ENCODE peak calls at places on chromosomes 5 and 9, in four cellular contexts. C is GM12878, S is HL-60, Q is GM12891. T is an unnamed sample.

GRCh38 chr9:137875354-137875753 is 2.2 kb upstream of the CACNA1B start:
- DNase-seq in C (no peak), S (no peak), Q (no peak), T (no peak)

GRCh38 chr5:83306572-83307241 is 164.8 kb upstream of the VCAN start:
- DNase-seq in C (peak), S (peak), Q (peak), T (no peak)

GRCh38 chr9:117080996-117081395 is 333.9 kb downstream of the ASTN2 start:
- DNase-seq in C (no peak), S (no peak), Q (no peak), T (no peak)

GRCh38 chr5:153782589-153783238 is 256.0 kb downstream of the FAM114A2 start:
- DNase-seq in C (no peak), S (no peak), Q (no peak), T (no peak)

GRCh38 chr5:154097031-154097430 is 58.3 kb downstream of the MFAP3 start:
- DNase-seq in C (no peak), S (no peak), Q (no peak), T (peak)

GRCh38 chr5:66436721-66437120 is 159.5 kb upstream of the MAST4 start:
- DNase-seq in C (no peak), S (peak), Q (no peak), T (peak)

GRCh38 chr9:94782367-94783120 is 56.0 kb downstream of the AOPEP start:
- DNase-seq in C (no peak), S (no peak), Q (no peak), T (no peak)

GRCh38 chr9:89178162-89179120 is at the start of gene SHC3:
- DNase-seq in C (no peak), S (no peak), Q (no peak), T (no peak)

GRCh38 chr9:87180846-87181245 is 233.5 kb upstream of the GAS1 start:
- DNase-seq in C (no peak), S (no peak), Q (no peak), T (no peak)

GRCh38 chr9:113899205-113899604 is 23.1 kb downstream of the ZNF618 start:
- DNase-seq in C (no peak), S (no peak), Q (no peak), T (no peak)

GRCh38 chr5:54514269-54514668 is 3.3 kb upstream of the SNX18 start:
- DNase-seq in C (no peak), S (peak), Q (no peak), T (peak)

GRCh38 chr5:113505181-113505580 is 8.3 kb upstream of the YTHDC2 start:
- DNase-seq in C (no peak), S (no peak), Q (no peak), T (no peak)

GRCh38 chr9:137820161-137820855 is 57.3 kb upstream of the CACNA1B start:
- DNase-seq in C (no peak), S (no peak), Q (no peak), T (no peak)

GRCh38 chr9:110048976-110049698 is 158.8 kb downstream of the C9orf152 start:
- DNase-seq in C (no peak), S (no peak), Q (peak), T (no peak)

GRCh38 chr5:102596951-102597350 is 98.2 kb upstream of the SLCO6A1 start:
- DNase-seq in C (no peak), S (no peak), Q (no peak), T (no peak)

GRCh38 chr5:28344803-28345433 is 1306.5 kb upstream of the CDH9 start:
- DNase-seq in C (peak), S (peak), Q (no peak), T (peak)

GRCh38 chr5:61881821-61882220 is 424.2 kb upstream of the KIF2A start:
- DNase-seq in C (no peak), S (no peak), Q (no peak), T (no peak)

GRCh38 chr9:75039804-75040203 is 11.7 kb upstream of the CARNMT1 start:
- DNase-seq in C (no peak), S (peak), Q (no peak), T (no peak)

GRCh38 chr5:156589859-156590216 is 260.3 kb upstream of the PPP1R2B start:
- DNase-seq in C (no peak), S (no peak), Q (no peak), T (no peak)

GRCh38 chr5:157710887-157711286 is 20.3 kb upstream of the THG1L start:
- DNase-seq in C (no peak), S (no peak), Q (no peak), T (no peak)

GRCh38 chr5:157714036-157714435 is 17.2 kb upstream of the THG1L start:
- DNase-seq in C (no peak), S (no peak), Q (no peak), T (no peak)

GRCh38 chr5:157709346-157709745 is 21.9 kb upstream of the THG1L start:
- DNase-seq in C (no peak), S (no peak), Q (no peak), T (no peak)

GRCh38 chr5:157710431-157710830 is 20.8 kb upstream of the THG1L start:
- DNase-seq in C (no peak), S (no peak), Q (no peak), T (no peak)

DNA sequence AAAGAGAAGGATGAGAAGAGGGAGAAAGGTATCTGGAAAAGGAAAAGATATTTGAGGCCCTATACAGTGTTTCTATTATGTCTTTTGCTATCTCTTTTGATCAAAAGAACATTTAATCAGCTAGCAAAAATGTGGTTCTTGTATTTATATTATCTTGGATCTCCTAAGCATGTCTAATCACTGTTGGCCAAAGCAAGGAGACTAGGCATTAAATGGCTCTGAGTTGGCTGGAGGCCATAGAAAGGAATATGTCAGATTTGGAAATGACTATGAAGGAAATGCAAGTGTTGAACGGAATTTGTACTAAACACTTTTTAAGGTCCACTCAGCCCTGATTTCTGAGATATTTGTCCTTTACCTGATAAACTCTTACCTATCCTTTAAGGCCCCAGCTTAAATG is 22.4 kb upstream of the THG1L start:
- DNase-seq in C (no peak), S (no peak), Q (no peak), T (no peak)
- TF ChIP-seq SPI1 in C (no peak), S (no peak), Q (no peak), T (no peak)

GRCh38 chr9:35303567-35303966 is 141.8 kb downstream of the UNC13B start:
- DNase-seq in C (no peak), S (no peak), Q (no peak), T (no peak)

GRCh38 chr9:35311891-35312639 is 150.3 kb downstream of the UNC13B start:
- DNase-seq in C (no peak), S (no peak), Q (no peak), T (no peak)

DNA sequence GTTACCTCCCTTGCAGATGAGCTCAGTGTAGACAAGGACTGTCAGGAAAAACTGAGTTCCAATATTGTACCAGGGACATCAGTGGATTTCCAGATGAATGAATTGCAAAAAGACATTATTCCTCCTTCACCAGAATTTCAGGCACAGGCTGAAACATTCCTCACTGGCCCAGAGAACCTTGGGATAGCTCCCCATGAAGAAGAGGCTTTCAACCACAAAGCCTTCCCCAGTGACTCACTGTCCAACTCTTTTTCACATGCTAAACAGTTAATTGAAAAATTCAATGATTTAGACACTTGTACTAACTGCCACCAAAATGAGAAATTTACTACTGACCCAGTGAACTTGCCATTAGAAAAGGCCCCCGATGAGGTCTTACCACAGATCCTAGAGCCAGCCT is 144.5 kb downstream of the UNC13B start:
- DNase-seq in C (no peak), S (no peak), Q (no peak), T (no peak)
- TF ChIP-seq SPI1 in C (no peak), S (no peak), Q (no peak), T (no peak)

GRCh38 chr5:168423971-168424370 is 62.3 kb upstream of the RARS1 start:
- DNase-seq in C (no peak), S (no peak), Q (no peak), T (no peak)

GRCh38 chr5:168427224-168427623 is 59.0 kb upstream of the RARS1 start:
- DNase-seq in C (no peak), S (no peak), Q (no peak), T (no peak)

GRCh38 chr5:168426864-168427172 is 59.5 kb upstream of the RARS1 start:
- DNase-seq in C (no peak), S (no peak), Q (no peak), T (no peak)

GRCh38 chr5:168424506-168425298 is 61.6 kb upstream of the RARS1 start:
- DNase-seq in C (no peak), S (no peak), Q (no peak), T (no peak)

DNA sequence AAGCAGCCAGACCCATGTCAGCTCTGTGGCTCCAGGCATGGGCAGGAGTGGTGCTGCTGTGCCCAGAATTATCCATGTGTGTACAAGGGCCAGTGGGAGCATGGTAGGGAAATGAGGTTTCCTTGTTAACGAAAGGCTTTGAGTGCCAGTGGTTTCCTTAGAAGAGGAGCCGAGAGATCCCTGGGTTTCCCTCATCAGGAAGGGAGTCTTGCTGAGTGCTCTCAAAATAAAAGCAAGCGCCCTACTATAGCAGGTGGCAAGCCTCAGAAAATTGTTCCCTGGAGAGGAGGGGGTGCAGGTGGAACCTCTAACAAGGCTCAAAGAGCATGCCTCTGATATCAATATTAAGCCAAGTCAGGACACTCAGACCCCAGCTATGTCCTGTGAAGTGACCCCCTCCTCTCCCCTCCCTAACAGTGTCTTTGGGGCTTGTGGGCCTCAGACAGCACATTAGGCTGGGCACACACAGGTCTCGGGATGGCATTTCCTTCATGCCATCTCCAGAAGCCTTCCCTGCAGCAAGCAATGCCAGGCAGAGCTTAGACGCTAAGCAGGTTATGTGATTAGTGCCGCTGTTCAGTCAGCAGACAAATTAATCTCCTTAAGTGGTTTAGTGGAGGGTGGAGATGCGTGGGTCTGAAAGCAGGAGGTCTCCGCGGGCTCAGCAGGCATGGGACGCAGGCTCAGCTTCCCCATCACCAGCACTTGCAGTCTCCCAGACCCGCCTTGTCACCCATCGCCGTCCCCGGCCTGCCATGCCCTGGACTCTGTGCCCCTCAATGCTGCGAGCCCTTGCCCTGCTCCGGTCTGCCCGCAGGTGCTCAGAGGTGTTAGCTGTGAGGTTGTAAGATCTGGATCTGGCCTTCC is 60.0 kb upstream of the RARS1 start:
- DNase-seq in C (no peak), S (no peak), Q (no peak), T (no peak)
- TF ChIP-seq SPI1 in C (no peak), S (no peak), Q (no peak), T (no peak)

GRCh38 chr9:134099123-134099761 is 31.4 kb upstream of the BRD3 start:
- DNase-seq in C (peak), S (peak), Q (peak), T (peak)
- TF ChIP-seq SPI1 in C (no peak), S (no peak), Q (no peak), T (no peak)

GRCh38 chr9:99235069-99235468 is 13.0 kb downstream of the SEC61B start:
- DNase-seq in C (no peak), S (no peak), Q (no peak), T (no peak)

GRCh38 chr9:99237356-99237755 is 15.3 kb downstream of the SEC61B start:
- DNase-seq in C (no peak), S (no peak), Q (no peak), T (no peak)

GRCh38 chr9:99234618-99235017 is 12.5 kb downstream of the SEC61B start:
- DNase-seq in C (no peak), S (no peak), Q (no peak), T (no peak)

GRCh38 chr9:99238331-99238730 is 16.2 kb downstream of the SEC61B start:
- DNase-seq in C (no peak), S (no peak), Q (no peak), T (no peak)

DNA sequence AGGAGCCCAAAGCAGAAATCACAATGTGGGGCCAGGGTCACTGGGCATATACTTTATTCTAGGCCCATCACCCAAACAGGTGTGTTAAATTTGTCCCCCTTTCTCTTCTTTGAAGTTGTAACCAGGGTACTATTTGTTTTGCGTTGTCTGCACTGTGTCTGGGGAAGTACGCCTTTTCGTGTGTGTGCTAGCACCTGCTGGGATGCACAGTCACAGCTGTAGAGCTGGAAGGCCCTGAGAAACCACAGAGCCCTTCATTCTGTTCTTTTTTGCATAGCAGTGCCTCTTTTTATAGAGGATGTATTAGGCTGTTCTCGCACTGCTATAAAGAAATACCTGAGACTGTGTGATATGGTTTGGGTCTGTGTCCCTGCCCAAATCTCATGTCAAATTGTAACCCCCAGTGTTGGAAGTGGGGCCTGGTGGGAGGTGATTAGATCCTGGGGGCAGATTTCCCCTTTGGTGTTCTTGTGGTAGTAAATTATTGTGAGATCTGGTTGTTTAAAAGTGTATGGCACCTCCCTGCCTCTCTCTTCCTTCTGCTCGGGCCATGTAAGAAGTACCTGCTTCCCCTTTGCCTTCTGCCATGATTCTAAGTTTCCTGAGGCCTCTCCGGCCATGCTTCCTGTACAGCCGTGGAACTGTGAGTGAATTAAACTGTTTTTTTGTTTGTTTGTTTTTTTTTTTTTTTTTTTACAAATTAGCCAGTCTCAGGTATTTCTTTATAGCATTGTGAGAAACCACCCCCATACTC is 14.0 kb downstream of the SEC61B start:
- DNase-seq in C (peak), S (peak), Q (no peak), T (no peak)
- TF ChIP-seq SPI1 in C (peak), S (no peak), Q (peak), T (no peak)

GRCh38 chr5:144815131-144815530 is 644.5 kb downstream of the KCTD16 start:
- DNase-seq in C (no peak), S (no peak), Q (no peak), T (no peak)

GRCh38 chr5:144812770-144813169 is 642.1 kb downstream of the KCTD16 start:
- DNase-seq in C (no peak), S (no peak), Q (no peak), T (no peak)
- TF ChIP-seq SPI1 in C (no peak), S (no peak), Q (no peak), T (no peak)

GRCh38 chr5:140869555-140869886 is 764 bp downstream of the PCDHA11 start:
- DNase-seq in C (no peak), S (no peak), Q (no peak), T (no peak)

GRCh38 chr5:140870221-140871201 is 1.8 kb downstream of the PCDHA11 start:
- DNase-seq in C (no peak), S (no peak), Q (no peak), T (no peak)

GRCh38 chr5:140868721-140869554 is at the start of gene PCDHA11:
- DNase-seq in C (no peak), S (peak), Q (no peak), T (no peak)
- TF ChIP-seq SPI1 in C (no peak), S (no peak), Q (no peak), T (no peak)

GRCh38 chr9:72509635-72510034 is 11.8 kb upstream of the TMC1 start:
- DNase-seq in C (peak), S (no peak), Q (no peak), T (no peak)
- TF ChIP-seq SPI1 in C (peak), S (no peak), Q (peak), T (no peak)

DNA sequence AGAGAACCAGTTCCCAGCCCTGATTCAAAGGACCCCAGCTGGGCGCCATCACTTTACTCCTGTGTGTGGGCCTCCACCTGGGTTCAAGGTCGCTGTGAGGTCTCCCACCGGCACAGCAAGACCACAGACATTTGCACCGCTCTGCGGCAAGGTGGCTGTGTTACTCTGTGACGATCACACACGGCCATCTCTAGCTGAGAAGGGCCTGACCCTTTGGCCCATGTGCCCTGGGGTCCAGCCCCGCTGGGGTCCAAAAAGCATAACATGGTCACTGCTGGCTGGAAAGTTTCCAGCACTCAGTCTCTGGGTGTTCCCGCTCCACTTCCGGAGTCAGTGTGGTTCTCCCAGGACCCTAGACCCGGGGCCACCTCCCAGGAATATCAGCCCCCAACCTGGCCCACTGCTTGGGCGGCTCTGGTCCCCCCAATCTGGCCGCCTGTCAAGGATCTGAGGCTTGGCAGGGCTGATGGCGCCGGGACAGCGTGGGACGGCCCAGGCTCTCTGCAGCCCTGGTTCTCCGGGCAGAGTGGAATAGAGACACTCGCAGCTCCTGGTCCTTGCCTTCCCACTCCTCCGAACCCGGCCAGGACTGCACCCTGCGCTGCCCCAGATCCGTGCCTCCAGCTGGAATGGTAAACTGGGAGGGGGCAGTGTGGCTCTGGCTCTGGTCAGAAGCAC is 3.9 kb upstream of the LMX1B start:
- DNase-seq in C (no peak), S (no peak), Q (no peak), T (no peak)
- TF ChIP-seq SPI1 in C (no peak), S (no peak), Q (no peak), T (no peak)

DNA sequence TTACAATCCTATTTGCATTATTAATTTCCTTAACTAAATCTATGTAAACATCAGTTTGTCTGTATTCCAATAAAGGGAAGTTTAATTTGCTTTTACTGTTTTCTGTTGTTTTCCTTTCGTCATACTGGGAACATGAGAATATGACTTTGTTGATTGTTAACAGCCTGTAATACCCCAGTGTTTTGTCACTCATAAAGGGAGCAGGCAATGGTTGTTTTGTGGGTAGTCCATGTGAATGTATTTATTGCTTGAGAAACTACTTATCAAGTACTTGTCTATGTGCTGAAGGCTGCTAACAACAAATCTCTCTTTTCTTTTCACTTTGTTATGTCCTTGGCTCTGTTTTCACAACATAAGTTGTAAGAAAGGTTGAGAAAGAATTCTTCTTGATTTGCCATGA is 1070.2 kb upstream of the ACO1 start:
- DNase-seq in C (no peak), S (no peak), Q (no peak), T (no peak)
- TF ChIP-seq SPI1 in C (no peak), S (no peak), Q (no peak), T (no peak)